ENCODE peak calls at places on chromosomes 16 and 17, in six cellular contexts. H is mesenchymal stem cell, U is neuronal stem cell, L is IMR-90, M is mesendoderm, G is H9. E is an unnamed sample.
A peak's percentile ranks its signal among the peaks of the same experiment; 100 is the strongest.

GRCh38 chr16:67026570-67026969 is 2.4 kb upstream of the CBFB start:
- DNase-seq in H (no peak), U (no peak), L (no peak), M (no peak), G (no peak), E (no peak)

GRCh38 chr16:62225675-62226074 is 189.4 kb upstream of the CDH8 start:
- DNase-seq in H (peak; percentile 88), U (peak; percentile 17), L (no peak), M (peak; percentile 96), G (peak; percentile 91), E (peak; percentile 23)

GRCh38 chr16:28163699-28164584 is 47.8 kb downstream of the XPO6 start:
- DNase-seq in H (peak; percentile 31), U (no peak), L (peak; percentile 73), M (peak; percentile 44), G (no peak), E (no peak)

GRCh38 chr16:84513111-84514065 is 8.9 kb upstream of the MEAK7 start:
- DNase-seq in H (peak; percentile 73), U (no peak), L (peak; percentile 80), M (no peak), G (no peak), E (peak; percentile 60)

GRCh38 chr17:32610943-32611342 is 124.2 kb downstream of the CDK5R1 start:
- DNase-seq in H (no peak), U (no peak), L (no peak), M (peak; percentile 25), G (no peak), E (no peak)

GRCh38 chr16:85916141-85916890 is 17.4 kb downstream of the IRF8 start:
- DNase-seq in H (no peak), U (no peak), L (no peak), M (no peak), G (no peak), E (peak; percentile 99)

GRCh38 chr17:33241390-33241789 is 51.7 kb downstream of the ASIC2 start:
- DNase-seq in H (no peak), U (no peak), L (peak; percentile 50), M (no peak), G (no peak), E (no peak)

GRCh38 chr16:57753448-57754353 is 18.1 kb downstream of the KATNB1 start:
- DNase-seq in H (no peak), U (no peak), L (no peak), M (no peak), G (peak; percentile 17), E (no peak)

GRCh38 chr16:28991687-28992086 is 6.8 kb downstream of the LAT start:
- DNase-seq in H (no peak), U (no peak), L (no peak), M (no peak), G (no peak), E (no peak)

DNA sequence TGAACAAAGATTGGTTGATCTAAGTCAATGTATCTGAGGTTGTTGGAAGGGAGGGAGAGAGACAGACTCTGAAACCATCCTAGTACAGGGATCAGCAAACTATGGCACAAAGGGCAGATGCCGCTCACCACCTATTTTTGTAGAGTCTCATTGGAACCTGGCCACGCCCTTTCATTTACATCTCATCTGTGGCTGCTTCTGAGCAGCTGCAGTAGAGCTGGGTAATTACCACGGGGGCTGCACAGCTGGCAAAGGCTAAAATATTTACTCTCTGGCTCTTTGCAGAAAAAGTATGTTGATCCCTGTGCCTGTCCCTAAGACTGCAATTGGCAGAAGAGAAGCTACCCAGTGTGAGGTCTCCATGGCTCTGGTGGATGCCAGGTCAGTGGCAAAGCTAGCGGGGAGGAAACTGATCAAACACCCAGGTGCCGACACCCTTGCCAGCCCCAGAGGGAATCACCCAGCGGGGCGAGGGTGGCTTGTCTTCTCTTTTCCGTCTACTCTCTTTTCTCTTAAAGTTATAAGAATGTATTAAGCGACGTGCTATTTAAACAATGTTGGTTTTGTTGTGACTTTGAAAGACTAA is 14.0 kb downstream of the CEP295NL start:
- DNase-seq in H (no peak), U (no peak), L (no peak), M (no peak), G (no peak), E (no peak)
- H2AK5ac ChIP-seq in H (no peak overlapping the region), U (no peak overlapping the region), L (no peak overlapping the region), M (no peak overlapping the region), G (no peak overlapping the region), E (no peak overlapping the region)

DNA sequence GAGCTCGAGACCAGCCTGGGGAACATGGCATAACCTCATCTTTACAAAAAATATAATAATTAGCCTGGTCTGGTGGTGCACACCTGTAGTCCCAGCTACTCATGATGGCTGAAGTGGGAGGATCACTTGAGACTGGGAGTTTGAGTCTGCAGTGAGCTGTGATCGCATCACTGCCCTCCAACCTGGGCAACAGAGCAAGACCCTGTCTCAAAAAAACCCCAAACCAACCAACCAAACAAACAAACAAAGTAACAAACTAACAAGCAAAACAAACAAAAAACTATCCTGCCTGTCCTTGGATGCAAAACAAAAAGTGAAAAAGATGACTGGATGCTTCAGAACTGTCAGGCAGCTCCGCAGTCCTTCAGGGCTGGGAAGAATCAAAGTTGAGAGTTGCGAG is 5.7 kb upstream of the NGFR start:
- DNase-seq in H (no peak), U (no peak), L (no peak), M (no peak), G (no peak), E (no peak)
- H3K27ac ChIP-seq in H (no peak overlapping the region), U (no peak overlapping the region), L (no peak overlapping the region), M (no peak overlapping the region), G (no peak overlapping the region), E (no peak overlapping the region)

GRCh38 chr17:57566724-57567123 is 178.4 kb downstream of the CCDC182 start:
- DNase-seq in H (no peak), U (no peak), L (no peak), M (no peak), G (no peak), E (no peak)
- H2AK5ac ChIP-seq in H (no peak overlapping the region), U (no peak overlapping the region), L (no peak overlapping the region), M (no peak overlapping the region), G (no peak overlapping the region), E (no peak overlapping the region)

DNA sequence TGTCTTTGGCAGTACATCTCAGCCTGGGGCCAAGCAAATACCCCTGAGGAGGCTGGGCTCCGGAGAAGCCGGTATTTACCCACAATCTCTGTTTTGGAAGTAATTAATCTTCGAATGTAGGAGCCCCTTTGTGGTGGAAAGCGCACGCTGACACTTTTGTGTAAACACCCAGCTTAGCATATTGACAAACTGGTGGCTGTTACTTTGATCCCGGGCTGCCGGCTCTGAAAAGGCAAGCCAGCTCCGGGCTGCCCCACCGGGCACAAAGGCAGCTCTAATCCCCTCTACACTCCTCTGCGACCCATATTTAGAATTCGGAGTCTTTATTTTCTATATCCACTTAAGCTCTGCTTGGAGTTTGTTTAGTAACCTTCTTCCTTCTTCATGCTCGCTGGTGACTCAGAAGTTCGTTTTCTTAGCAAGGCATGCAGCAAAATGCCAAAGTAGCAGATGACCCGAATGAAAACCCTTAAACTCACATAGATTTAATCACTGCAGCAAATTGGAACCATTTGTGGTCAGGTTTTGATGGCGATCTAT is 144.0 kb upstream of the IRX3 start:
- DNase-seq in H (peak; percentile 62), U (peak; percentile 26), L (peak; percentile 29), M (no peak), G (no peak), E (no peak)
- H3K27ac ChIP-seq in H (no peak overlapping the region), U (no peak overlapping the region), L (no peak overlapping the region), M (no peak overlapping the region), G (no peak overlapping the region), E (no peak overlapping the region)

E was measured in trophoblast cell.